ENCODE peak calls at places on chromosomes 13 and 19, in four cellular contexts. Q is kidney tubule cell, F is left ventricle myocardium inferior, L is cardiac muscle cell. U is an unnamed sample.

GRCh38 chr13:64755961-64756360 is 2474.2 kb downstream of the PCDH9 start:
- DNase-seq in Q (no peak), F (no peak), L (peak; percentile 25), U (no peak)

GRCh38 chr13:44309771-44310767 is 63.6 kb upstream of the SERP2 start:
- DNase-seq in Q (no peak), F (peak; percentile 53), L (no peak), U (no peak)

GRCh38 chr13:93963266-93964131 is 516.0 kb downstream of the DCT start:
- DNase-seq in Q (peak; percentile 67), F (no peak), L (peak; percentile 63), U (no peak)

GRCh38 chr13:101623469-101624209 is 171.2 kb downstream of the ITGBL1 start:
- DNase-seq in Q (no peak), F (no peak), L (no peak), U (no peak)

GRCh38 chr19:1411255-1412191 is 4.1 kb downstream of the DAZAP1 start:
- DNase-seq in Q (peak; percentile 68), F (peak; percentile 80), L (peak; percentile 31), U (no peak)

GRCh38 chr13:48110930-48111721 is 16.2 kb upstream of the MED4 start:
- DNase-seq in Q (no peak), F (peak; percentile 52), L (peak; percentile 86), U (no peak)

GRCh38 chr19:39870171-39870971 is 24.2 kb upstream of the FBL start:
- DNase-seq in Q (no peak), F (no peak), L (no peak), U (no peak)

GRCh38 chr19:57071414-57071813 is 48.4 kb upstream of the USP29 start:
- DNase-seq in Q (no peak), F (no peak), L (no peak), U (no peak)

GRCh38 chr19:36009220-36009619 is 607 bp upstream of the SYNE4 start:
- DNase-seq in Q (peak; percentile 62), F (peak; percentile 68), L (peak; percentile 76), U (no peak)

GRCh38 chr13:110275931-110276552 is 30.9 kb downstream of the COL4A1 start:
- DNase-seq in Q (no peak), F (peak; percentile 76), L (no peak), U (no peak)

GRCh38 chr13:108227651-108228272 is 9.6 kb downstream of the ABHD13 start:
- DNase-seq in Q (peak; percentile 39), F (no peak), L (peak; percentile 64), U (no peak)

GRCh38 chr19:7692417-7693088 is 9.4 kb downstream of the FCER2 start:
- DNase-seq in Q (no peak), F (no peak), L (no peak), U (no peak)

GRCh38 chr19:30686911-30687566 is 314.9 kb downstream of the ZNF536 start:
- DNase-seq in Q (no peak), F (no peak), L (no peak), U (no peak)

GRCh38 chr19:10260141-10260584 is 8.1 kb downstream of the MRPL4 start:
- DNase-seq in Q (peak; percentile 91), F (no peak), L (no peak), U (no peak)

GRCh38 chr19:47158879-47159509 is 28.4 kb downstream of the SAE1 start:
- DNase-seq in Q (peak; percentile 72), F (no peak), L (peak; percentile 45), U (no peak)

GRCh38 chr13:33367186-33367895 is 81.8 kb upstream of the STARD13 start:
- DNase-seq in Q (no peak), F (no peak), L (no peak), U (no peak)

GRCh38 chr13:20378721-20379120 is 146.6 kb upstream of the GJB6 start:
- DNase-seq in Q (no peak), F (no peak), L (no peak), U (no peak)

GRCh38 chr19:39372047-39372802 is 18.7 kb downstream of the PAF1 start:
- DNase-seq in Q (no peak), F (peak; percentile 82), L (peak; percentile 99), U (no peak)

GRCh38 chr19:13623686-13624405 is 117.6 kb upstream of the CACNA1A start:
- DNase-seq in Q (no peak), F (no peak), L (no peak), U (no peak)

GRCh38 chr19:4358709-4359626 is 15.6 kb downstream of the MPND start:
- DNase-seq in Q (no peak), F (no peak), L (no peak), U (no peak)

GRCh38 chr13:53161231-53161630 is 132.6 kb downstream of the OLFM4 start:
- DNase-seq in Q (no peak), F (no peak), L (no peak), U (no peak)

GRCh38 chr13:113863511-113864302 is at the start of gene GAS6:
- DNase-seq in Q (peak; percentile 54), F (peak; percentile 82), L (peak; percentile 31), U (no peak)